ENCODE peak calls at places on chromosomes 7 and 10, in eight cellular contexts. H is brain microvascular endothelial cell, A is A549, C is HFF-Myc, D is ovary, Z is cardiac fibroblast, R is GM06990, L is OCI-LY7. F is an unnamed sample.
A peak's percentile ranks its signal among the peaks of the same experiment; 100 is the strongest.

GRCh38 chr10:80289451-80290287 is at the start of gene MAT1A:
- DNase-seq in L (no peak), D (no peak), A (no peak), Z (peak; percentile 3), C (no peak), H (no peak), R (no peak), F (no peak)

GRCh38 chr7:55887786-55888185 is 530 bp downstream of the ZNF713 start:
- DNase-seq in Z (peak; percentile 2), A (no peak), R (no peak), H (no peak), L (peak; percentile 14), C (no peak), D (no peak), F (no peak)

GRCh38 chr10:75358835-75359421 is 42.6 kb downstream of the ZNF503 start:
- DNase-seq in A (peak; percentile 55), C (no peak), H (peak; percentile 42), Z (peak; percentile 81), L (no peak), R (no peak), D (no peak), F (no peak)

GRCh38 chr7:46972205-46972604 is 609.7 kb downstream of the TNS3 start:
- DNase-seq in R (no peak), H (peak; percentile 75), Z (peak; percentile 85), D (no peak), C (peak; percentile 52), L (no peak), A (no peak), F (peak; percentile 43)

GRCh38 chr7:36021367-36021766 is 131.7 kb upstream of the EEPD1 start:
- DNase-seq in Z (peak; percentile 32), L (peak; percentile 19), R (no peak), A (no peak), H (no peak), C (peak; percentile 6), D (no peak), F (peak; percentile 15)

GRCh38 chr7:153381275-153382119 is 621.9 kb downstream of the ACTR3B start:
- DNase-seq in A (peak; percentile 15), C (no peak), Z (no peak), H (no peak), D (no peak), L (peak; percentile 36), R (no peak), F (no peak)

GRCh38 chr7:51354897-51355296 is 38.3 kb upstream of the COBL start:
- DNase-seq in L (no peak), A (no peak), H (no peak), C (no peak), D (no peak), Z (no peak), R (no peak), F (no peak)

GRCh38 chr7:12570529-12571461 is at the start of gene SCIN:
- DNase-seq in H (peak; percentile 25), Z (peak; percentile 11), R (peak; percentile 12), D (no peak), C (no peak), L (no peak), A (peak; percentile 46), F (no peak)

GRCh38 chr7:18119985-18120384 is 92.3 kb upstream of the PRPS1L1 start:
- DNase-seq in C (no peak), L (no peak), H (peak; percentile 12), R (no peak), D (no peak), Z (peak; percentile 38), A (no peak), F (no peak)

GRCh38 chr7:2006231-2006771 is 226.4 kb downstream of the MAD1L1 start:
- DNase-seq in Z (no peak), A (no peak), C (no peak), D (peak; percentile 37), L (no peak), R (no peak), H (no peak), F (no peak)

GRCh38 chr7:19143930-19144574 is 1.2 kb downstream of the FERD3L start:
- DNase-seq in A (no peak), C (no peak), D (no peak), R (no peak), Z (no peak), H (no peak), L (no peak), F (no peak)

GRCh38 chr7:4189151-4189570 is 492.9 kb upstream of the FOXK1 start:
- DNase-seq in R (no peak), A (no peak), D (peak; percentile 78), H (no peak), L (no peak), C (no peak), Z (peak; percentile 29), F (peak; percentile 41)

GRCh38 chr7:70881470-70881869 is 250.5 kb upstream of the GALNT17 start:
- DNase-seq in D (no peak), R (no peak), C (no peak), L (no peak), H (no peak), Z (no peak), A (no peak), F (no peak)

GRCh38 chr7:41045556-41046123 is 657.2 kb downstream of the INHBA start:
- DNase-seq in H (no peak), A (no peak), R (no peak), C (no peak), Z (no peak), L (peak; percentile 2), D (no peak), F (no peak)

DNA sequence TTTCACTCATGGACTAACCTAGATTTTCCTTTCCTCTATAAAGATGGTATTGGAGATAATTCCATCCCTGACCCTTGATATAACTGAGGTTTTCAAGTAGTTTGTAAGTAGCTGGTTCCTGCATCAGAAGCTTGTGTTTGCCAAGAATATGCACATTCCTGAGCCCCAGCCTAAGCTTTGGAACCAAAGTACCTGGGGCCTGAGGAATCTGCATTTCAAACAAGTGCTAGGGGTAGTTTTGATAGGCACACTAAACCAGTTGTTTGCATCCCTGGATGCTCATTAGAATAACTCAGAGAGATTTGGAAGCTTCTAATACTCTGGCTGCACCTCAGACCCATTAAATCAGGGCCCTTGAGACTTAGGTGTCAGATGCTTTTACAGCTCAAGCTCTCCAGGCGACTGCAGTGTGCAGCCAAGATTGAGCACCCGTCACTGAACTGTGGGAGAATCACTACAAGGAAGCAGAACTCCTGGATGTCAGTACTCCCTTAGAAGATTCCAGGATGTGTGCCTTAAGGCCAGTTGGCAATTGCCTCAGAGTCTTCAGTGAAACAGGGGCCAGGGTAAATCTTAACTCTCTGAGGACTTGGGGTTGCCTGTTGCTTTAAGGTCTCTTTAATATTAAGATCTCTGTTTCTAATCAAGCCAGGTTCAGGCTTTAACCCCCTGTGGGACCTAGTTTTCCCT is 565.0 kb downstream of the REEP3 start:
- DNase-seq in Z (no peak), A (no peak), H (no peak), L (no peak), R (no peak), C (no peak), D (no peak), F (no peak)
- H3K4me3 ChIP-seq in Z (no peak overlapping the region), A (no peak overlapping the region), H (no peak overlapping the region), L (no peak overlapping the region), R (no peak overlapping the region), C (no peak overlapping the region), D (no peak overlapping the region), F (no peak overlapping the region)

DNA sequence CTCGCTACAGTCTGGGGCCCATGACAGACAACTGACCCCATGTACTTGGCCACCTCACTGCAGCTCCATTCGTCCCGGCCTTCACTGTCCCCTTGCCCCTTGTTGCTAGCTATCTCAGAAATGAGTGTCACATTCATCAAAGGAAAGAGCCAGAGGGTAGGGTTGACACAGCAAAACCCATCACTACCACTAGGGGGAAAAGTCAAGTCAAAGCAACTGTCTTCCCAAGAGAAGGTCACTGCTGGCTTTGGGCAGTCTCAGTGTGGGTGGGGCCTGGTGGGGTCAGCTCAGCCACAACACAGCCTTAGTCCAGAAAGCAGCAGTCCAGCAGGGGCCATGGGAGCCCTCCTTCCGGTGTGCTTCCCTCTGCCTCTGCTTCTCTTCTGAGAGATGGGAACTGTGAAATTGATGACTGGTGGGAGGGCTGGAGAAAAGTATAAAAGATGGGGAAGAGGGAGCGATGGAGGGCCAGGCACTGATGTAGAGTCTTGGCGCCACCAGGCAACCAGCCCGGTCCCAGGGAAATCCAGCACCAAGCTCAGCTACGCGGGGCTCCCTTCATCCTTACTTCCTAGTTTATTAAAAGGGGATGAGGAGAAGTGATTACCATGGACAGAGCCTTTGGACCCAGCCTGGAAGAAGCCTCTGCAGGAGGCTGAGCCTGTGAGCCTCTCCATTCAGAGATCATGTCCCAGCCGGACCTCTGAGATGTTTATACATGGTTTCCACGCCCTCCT is 58.0 kb downstream of the PLXNA4 start:
- DNase-seq in H (no peak), A (peak; percentile 46), Z (peak; percentile 8), D (no peak), R (no peak), L (peak; percentile 9), C (peak; percentile 4), F (no peak)
- TF ChIP-seq CTCF in H (peak; percentile 64), A (peak; percentile 23), Z (peak; percentile 38), D (no peak), R (peak; percentile 64), L (peak; percentile 61), C (peak; percentile 52), F (peak; percentile 46)

DNA sequence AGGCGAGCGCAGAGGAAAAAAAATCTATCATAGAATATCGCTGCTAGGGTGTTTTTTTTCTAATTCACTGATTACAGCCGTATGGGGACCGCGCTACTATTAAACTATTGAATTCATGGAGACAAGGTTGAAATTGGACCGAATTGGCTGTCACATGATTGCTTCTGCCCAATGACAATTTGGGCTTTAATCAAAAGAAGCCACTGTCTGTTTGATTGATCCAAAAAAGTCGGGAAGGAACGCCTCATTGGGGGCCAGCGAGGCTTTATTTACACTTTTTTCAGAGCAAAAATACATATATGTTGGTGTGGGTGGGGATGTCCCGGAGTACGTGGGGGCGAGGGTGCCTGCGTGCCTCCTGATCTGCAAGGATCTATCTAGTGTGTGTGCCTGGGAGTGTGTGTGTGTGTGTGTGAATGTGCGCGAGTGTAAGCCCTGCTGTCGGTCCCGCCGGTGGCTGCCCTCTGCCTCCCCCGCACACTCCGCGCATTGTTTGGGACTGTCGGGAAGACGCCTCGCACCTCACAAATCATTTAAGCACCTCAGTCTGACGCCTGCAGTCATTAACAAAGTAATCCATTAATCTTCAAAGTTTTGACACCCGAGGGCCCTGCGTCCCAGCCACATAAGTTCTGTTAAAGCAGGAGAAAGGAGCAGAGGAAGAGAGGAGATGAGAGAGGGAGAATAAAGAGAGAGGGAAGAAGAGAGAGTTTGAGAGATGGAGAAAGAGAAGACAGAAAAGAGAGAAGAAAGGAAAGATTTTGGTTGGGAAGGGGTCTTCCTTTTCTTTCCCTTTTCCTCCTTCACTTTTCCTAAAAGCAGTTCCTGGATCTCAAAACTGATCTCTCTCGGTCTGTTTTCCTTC is at the start of gene HOXA2:
- DNase-seq in R (no peak), H (no peak), A (no peak), D (no peak), L (no peak), C (no peak), Z (no peak), F (no peak)
- H3K4me3 ChIP-seq in R (no peak within 1 kb of the TSS), H (peak within 1 kb of the TSS; percentile 44), A (no peak within 1 kb of the TSS), D (no peak within 1 kb of the TSS), L (no peak within 1 kb of the TSS), C (no peak within 1 kb of the TSS), Z (no peak within 1 kb of the TSS), F (peak within 1 kb of the TSS; percentile 91)

DNA sequence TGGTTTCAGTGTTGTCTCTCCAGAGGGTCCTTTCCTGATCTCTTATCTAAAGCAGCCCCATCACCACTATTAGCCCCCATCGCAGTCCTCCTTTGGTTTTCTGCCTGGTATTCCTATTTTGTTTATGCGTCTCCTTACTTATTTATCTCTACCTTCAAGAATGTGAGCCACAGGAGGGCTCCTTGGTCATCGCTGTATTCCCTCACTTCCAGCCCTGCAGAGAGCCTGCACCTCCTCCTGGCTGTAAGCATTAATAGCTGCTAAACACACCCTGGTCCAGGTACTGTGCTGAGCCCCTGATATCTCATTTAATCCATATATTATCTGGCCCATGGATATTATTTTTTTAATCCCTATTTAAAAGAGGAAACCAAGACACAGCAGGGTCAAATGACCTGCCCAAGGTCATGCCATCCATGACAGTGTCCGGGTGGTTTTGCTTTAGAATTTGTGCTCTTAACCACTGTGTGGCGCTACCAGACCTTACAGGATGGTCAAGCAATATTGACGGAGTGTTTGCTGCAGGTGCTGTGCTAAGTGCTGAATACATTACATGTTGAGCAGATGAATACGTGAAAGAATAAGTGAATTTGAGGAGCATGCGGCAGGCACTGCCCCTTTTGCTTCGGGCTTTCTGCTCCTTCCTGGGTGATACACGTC is 227.2 kb downstream of the ADAM12 start:
- DNase-seq in A (no peak), L (no peak), Z (peak; percentile 57), D (no peak), H (no peak), R (no peak), C (no peak), F (no peak)
- TF ChIP-seq CTCF in A (peak; percentile 32), L (peak; percentile 40), Z (peak; percentile 24), D (no peak), H (peak; percentile 52), R (no peak), C (peak; percentile 27), F (peak; percentile 40)

F was measured in astrocyte of the cerebellum.